ENCODE peak calls at places on chromosomes 11 and 22, in five cellular contexts. One of them, this sample, is unnamed.

GRCh38 chr11:106706355-106706754 is 311.9 kb downstream of the GUCY1A2 start:
- DNase-seq in GM12865: no peak
- DNase-seq in CD4-positive, alpha-beta memory T cell: no peak
- DNase-seq in LHCN-M2: peak; percentile 21
- DNase-seq in HEK293T: peak; percentile 16
- DNase-seq in this sample: no peak

GRCh38 chr22:40044870-40045834 is 50.4 kb downstream of the FAM83F start:
- DNase-seq in GM12865: peak; percentile 82
- DNase-seq in CD4-positive, alpha-beta memory T cell: peak; percentile 74
- DNase-seq in LHCN-M2: no peak
- DNase-seq in HEK293T: peak; percentile 66
- DNase-seq in this sample: peak; percentile 75

GRCh38 chr11:13289081-13289480 is 11.5 kb downstream of the BMAL1 start:
- DNase-seq in GM12865: no peak
- DNase-seq in CD4-positive, alpha-beta memory T cell: no peak
- DNase-seq in LHCN-M2: peak; percentile 45
- DNase-seq in HEK293T: no peak
- DNase-seq in this sample: no peak

GRCh38 chr11:72233056-72233772 is 8.6 kb downstream of the INPPL1 start:
- DNase-seq in GM12865: no peak
- DNase-seq in CD4-positive, alpha-beta memory T cell: no peak
- DNase-seq in LHCN-M2: no peak
- DNase-seq in HEK293T: no peak
- DNase-seq in this sample: no peak

GRCh38 chr22:21917206-21917958 is 35.3 kb downstream of the PPM1F start:
- DNase-seq in GM12865: no peak
- DNase-seq in CD4-positive, alpha-beta memory T cell: no peak
- DNase-seq in LHCN-M2: no peak
- DNase-seq in HEK293T: no peak
- DNase-seq in this sample: no peak

GRCh38 chr22:49724030-49724892 is 103.4 kb downstream of the BRD1 start:
- DNase-seq in GM12865: no peak
- DNase-seq in CD4-positive, alpha-beta memory T cell: no peak
- DNase-seq in LHCN-M2: no peak
- DNase-seq in HEK293T: no peak
- DNase-seq in this sample: peak; percentile 76

GRCh38 chr11:37323843-37324242 is 725.8 kb upstream of the RAG2 start:
- DNase-seq in GM12865: no peak
- DNase-seq in CD4-positive, alpha-beta memory T cell: no peak
- DNase-seq in LHCN-M2: no peak
- DNase-seq in HEK293T: no peak
- DNase-seq in this sample: no peak

GRCh38 chr11:9756878-9757277 is 93.0 kb downstream of the SWAP70 start:
- DNase-seq in GM12865: no peak
- DNase-seq in CD4-positive, alpha-beta memory T cell: no peak
- DNase-seq in LHCN-M2: no peak
- DNase-seq in HEK293T: no peak
- DNase-seq in this sample: no peak

GRCh38 chr22:38347181-38347943 is 30.1 kb upstream of the CSNK1E start:
- DNase-seq in GM12865: no peak
- DNase-seq in CD4-positive, alpha-beta memory T cell: no peak
- DNase-seq in LHCN-M2: peak; percentile 38
- DNase-seq in HEK293T: no peak
- DNase-seq in this sample: peak; percentile 87

GRCh38 chr11:3959015-3959917 is 103.8 kb downstream of the STIM1 start:
- DNase-seq in GM12865: peak; percentile 19
- DNase-seq in CD4-positive, alpha-beta memory T cell: no peak
- DNase-seq in LHCN-M2: peak; percentile 92
- DNase-seq in HEK293T: peak; percentile 17
- DNase-seq in this sample: no peak

GRCh38 chr11:17275376-17276235 is 933 bp upstream of the NUCB2 start:
- DNase-seq in GM12865: no peak
- DNase-seq in CD4-positive, alpha-beta memory T cell: no peak
- DNase-seq in LHCN-M2: peak; percentile 5
- DNase-seq in HEK293T: no peak
- DNase-seq in this sample: no peak

GRCh38 chr11:70335511-70335910 is 62.8 kb upstream of the CTTN start:
- DNase-seq in GM12865: no peak
- DNase-seq in CD4-positive, alpha-beta memory T cell: no peak
- DNase-seq in LHCN-M2: no peak
- DNase-seq in HEK293T: no peak
- DNase-seq in this sample: no peak

GRCh38 chr11:115760528-115760837 is 256.3 kb upstream of the CADM1 start:
- DNase-seq in GM12865: no peak
- DNase-seq in CD4-positive, alpha-beta memory T cell: no peak
- DNase-seq in LHCN-M2: no peak
- DNase-seq in HEK293T: no peak
- DNase-seq in this sample: no peak

GRCh38 chr11:10550503-10550902 is 9.5 kb upstream of the RNF141 start:
- DNase-seq in GM12865: no peak
- DNase-seq in CD4-positive, alpha-beta memory T cell: no peak
- DNase-seq in LHCN-M2: peak; percentile 50
- DNase-seq in HEK293T: no peak
- DNase-seq in this sample: no peak

GRCh38 chr11:86800956-86801264 is 568 bp downstream of the PRSS23 start:
- DNase-seq in GM12865: no peak
- DNase-seq in CD4-positive, alpha-beta memory T cell: no peak
- DNase-seq in LHCN-M2: no peak
- DNase-seq in HEK293T: no peak
- DNase-seq in this sample: no peak

GRCh38 chr11:37657645-37658044 is 1059.6 kb upstream of the RAG2 start:
- DNase-seq in GM12865: no peak
- DNase-seq in CD4-positive, alpha-beta memory T cell: no peak
- DNase-seq in LHCN-M2: peak; percentile 18
- DNase-seq in HEK293T: no peak
- DNase-seq in this sample: no peak

GRCh38 chr11:2542406-2542805 is 97.6 kb downstream of the KCNQ1 start:
- DNase-seq in GM12865: no peak
- DNase-seq in CD4-positive, alpha-beta memory T cell: no peak
- DNase-seq in LHCN-M2: no peak
- DNase-seq in HEK293T: no peak
- DNase-seq in this sample: no peak

GRCh38 chr22:43293661-43294392 is 49.3 kb downstream of the SCUBE1 start:
- DNase-seq in GM12865: no peak
- DNase-seq in CD4-positive, alpha-beta memory T cell: no peak
- DNase-seq in LHCN-M2: no peak
- DNase-seq in HEK293T: no peak
- DNase-seq in this sample: peak; percentile 94

GRCh38 chr11:119589011-119589410 is 140.0 kb downstream of the NECTIN1 start:
- DNase-seq in GM12865: no peak
- DNase-seq in CD4-positive, alpha-beta memory T cell: no peak
- DNase-seq in LHCN-M2: no peak
- DNase-seq in HEK293T: no peak
- DNase-seq in this sample: no peak

GRCh38 chr22:23837496-23837859 is 1.3 kb downstream of the DERL3 start:
- DNase-seq in GM12865: no peak
- DNase-seq in CD4-positive, alpha-beta memory T cell: no peak
- DNase-seq in LHCN-M2: no peak
- DNase-seq in HEK293T: no peak
- DNase-seq in this sample: no peak

GRCh38 chr11:123797065-123797940 is 8.8 kb downstream of the OR6M1 start:
- DNase-seq in GM12865: no peak
- DNase-seq in CD4-positive, alpha-beta memory T cell: no peak
- DNase-seq in LHCN-M2: no peak
- DNase-seq in HEK293T: no peak
- DNase-seq in this sample: peak; percentile 81

GRCh38 chr11:90343670-90344069 is 120.8 kb upstream of the CHORDC1 start:
- DNase-seq in GM12865: no peak
- DNase-seq in CD4-positive, alpha-beta memory T cell: no peak
- DNase-seq in LHCN-M2: no peak
- DNase-seq in HEK293T: no peak
- DNase-seq in this sample: no peak

GRCh38 chr22:43745783-43746356 is 66.2 kb downstream of the EFCAB6 start:
- DNase-seq in GM12865: no peak
- DNase-seq in CD4-positive, alpha-beta memory T cell: no peak
- DNase-seq in LHCN-M2: no peak
- DNase-seq in HEK293T: no peak
- DNase-seq in this sample: no peak

GRCh38 chr11:40188848-40189247 is 1270.6 kb downstream of the LRRC4C start:
- DNase-seq in GM12865: no peak
- DNase-seq in CD4-positive, alpha-beta memory T cell: no peak
- DNase-seq in LHCN-M2: no peak
- DNase-seq in HEK293T: no peak
- DNase-seq in this sample: no peak

GRCh38 chr11:69443968-69444364 is 37.5 kb upstream of the LINC01488 start:
- DNase-seq in GM12865: no peak
- DNase-seq in CD4-positive, alpha-beta memory T cell: no peak
- DNase-seq in LHCN-M2: peak; percentile 35
- DNase-seq in HEK293T: no peak
- DNase-seq in this sample: no peak

GRCh38 chr11:60184824-60185511 is 2.1 kb upstream of the MS4A6A start:
- DNase-seq in GM12865: no peak
- DNase-seq in CD4-positive, alpha-beta memory T cell: no peak
- DNase-seq in LHCN-M2: no peak
- DNase-seq in HEK293T: no peak
- DNase-seq in this sample: no peak

GRCh38 chr11:432501-433100 is 9.2 kb downstream of the ANO9 start:
- DNase-seq in GM12865: no peak
- DNase-seq in CD4-positive, alpha-beta memory T cell: no peak
- DNase-seq in LHCN-M2: no peak
- DNase-seq in HEK293T: no peak
- DNase-seq in this sample: no peak

This sample was measured in WERI-Rb-1.